ENCODE peak calls at places on chromosomes 12 and 14, in eight cellular contexts. U is upper lobe of right lung; J is naive B cell; R is left colon; H is mesendoderm; N is neural progenitor cell; K is activated T-cell treated with anti-CD3 and anti-CD28 coated beads, Interleukin-2, amount 50 U/mL, for 48 hours; O is lower leg skin. M is an unnamed sample.

GRCh38 chr12:50355365-50355764 is 41.0 kb downstream of the FAM186A start:
- DNase-seq in O (no peak), N (no peak), R (no peak), U (no peak), H (no peak), J (no peak), K (no peak), M (no peak)

GRCh38 chr14:101717663-101718490 is 43.6 kb upstream of the PPP2R5C start:
- DNase-seq in R (no peak), N (no peak), O (peak; percentile 68), J (no peak), K (peak; percentile 13), U (no peak), H (no peak), M (peak; percentile 36)

GRCh38 chr12:101802486-101802885 is 28.3 kb downstream of the GNPTAB start:
- DNase-seq in R (no peak), K (no peak), J (no peak), H (no peak), N (no peak), U (no peak), O (no peak), M (no peak)

GRCh38 chr12:13194462-13195110 is 1.9 kb upstream of the EMP1 start:
- DNase-seq in K (no peak), R (no peak), U (no peak), N (no peak), O (no peak), J (no peak), H (peak; percentile 37), M (no peak)

GRCh38 chr12:9851927-9852326 is 17.2 kb downstream of the CLEC2B start:
- DNase-seq in J (no peak), R (no peak), U (no peak), K (no peak), H (no peak), N (no peak), O (no peak), M (no peak)

GRCh38 chr12:42129595-42130204 is 15.0 kb downstream of the GXYLT1 start:
- DNase-seq in J (no peak), H (peak; percentile 81), K (no peak), N (peak; percentile 66), U (no peak), O (no peak), R (no peak), M (peak; percentile 72)

GRCh38 chr12:13228579-13228978 is 32.1 kb downstream of the EMP1 start:
- DNase-seq in J (no peak), N (no peak), U (no peak), H (no peak), R (no peak), O (no peak), K (no peak), M (peak; percentile 29)

GRCh38 chr12:10213168-10214130 is 772 bp downstream of the GABARAPL1 start:
- DNase-seq in N (peak; percentile 72), J (peak; percentile 51), R (peak; percentile 76), K (peak; percentile 85), H (peak; percentile 80), O (peak; percentile 96), U (peak; percentile 91), M (peak; percentile 89)

GRCh38 chr12:127381043-127381668 is 885.8 kb upstream of the TMEM132C start:
- DNase-seq in K (peak; percentile 65), H (peak; percentile 79), O (no peak), J (no peak), R (no peak), N (peak; percentile 86), U (peak; percentile 67), M (peak; percentile 95)

GRCh38 chr12:26287666-26288408 is 92.5 kb downstream of the SSPN start:
- DNase-seq in N (no peak), H (no peak), K (no peak), J (no peak), U (no peak), R (no peak), O (no peak), M (no peak)

GRCh38 chr14:78713716-78714115 is 543.5 kb downstream of the NRXN3 start:
- DNase-seq in N (no peak), R (no peak), J (no peak), O (no peak), K (no peak), H (no peak), U (no peak), M (no peak)

M was measured in endodermal cell.